ENCODE peak calls at places on chromosome 9, in eight cellular contexts. W is Peyer's patch; Y is choroid plexus epithelial cell; X is fibroblast of the aortic adventitia; D is body of pancreas; C is tibial artery; N is neural progenitor cell; O is CD4-positive, CD25-positive, alpha-beta regulatory T cell. L is an unnamed sample.

GRCh38 chr9:133839822-133840329 is 101.7 kb upstream of the SARDH start:
- DNase-seq in W (no peak), Y (peak), X (no peak), D (no peak), C (no peak), N (peak), O (no peak), L (no peak)

GRCh38 chr9:97561501-97561900 is 60.0 kb downstream of the TMOD1 start:
- DNase-seq in W (no peak), Y (no peak), X (no peak), D (no peak), C (no peak), N (no peak), O (no peak), L (peak)

GRCh38 chr9:131516930-131517329 is 14.1 kb downstream of the UCK1 start:
- DNase-seq in W (no peak), Y (no peak), X (no peak), D (no peak), C (no peak), N (no peak), O (no peak), L (no peak)

GRCh38 chr9:28648723-28649122 is 1075.4 kb upstream of the C9orf72 start:
- DNase-seq in W (no peak), Y (no peak), X (no peak), D (no peak), C (no peak), N (peak), O (no peak), L (no peak)

GRCh38 chr9:18190671-18191374 is 283.1 kb upstream of the ADAMTSL1 start:
- DNase-seq in W (no peak), Y (no peak), X (no peak), D (peak), C (no peak), N (no peak), O (no peak), L (no peak)

GRCh38 chr9:121331549-121331948 is 38.5 kb downstream of the STOM start:
- DNase-seq in W (no peak), Y (no peak), X (no peak), D (no peak), C (no peak), N (no peak), O (no peak), L (no peak)

GRCh38 chr9:81892440-81892839 is 35.8 kb upstream of the SPATA31D4 start:
- DNase-seq in W (no peak), Y (no peak), X (no peak), D (no peak), C (no peak), N (no peak), O (no peak), L (no peak)

GRCh38 chr9:123861086-123861707 is 68.7 kb downstream of the DENND1A start:
- DNase-seq in W (no peak), Y (no peak), X (no peak), D (no peak), C (no peak), N (peak), O (no peak), L (no peak)

GRCh38 chr9:3150030-3150429 is 306.1 kb upstream of the PUM3 start:
- DNase-seq in W (no peak), Y (no peak), X (no peak), D (no peak), C (no peak), N (no peak), O (no peak), L (no peak)

DNA sequence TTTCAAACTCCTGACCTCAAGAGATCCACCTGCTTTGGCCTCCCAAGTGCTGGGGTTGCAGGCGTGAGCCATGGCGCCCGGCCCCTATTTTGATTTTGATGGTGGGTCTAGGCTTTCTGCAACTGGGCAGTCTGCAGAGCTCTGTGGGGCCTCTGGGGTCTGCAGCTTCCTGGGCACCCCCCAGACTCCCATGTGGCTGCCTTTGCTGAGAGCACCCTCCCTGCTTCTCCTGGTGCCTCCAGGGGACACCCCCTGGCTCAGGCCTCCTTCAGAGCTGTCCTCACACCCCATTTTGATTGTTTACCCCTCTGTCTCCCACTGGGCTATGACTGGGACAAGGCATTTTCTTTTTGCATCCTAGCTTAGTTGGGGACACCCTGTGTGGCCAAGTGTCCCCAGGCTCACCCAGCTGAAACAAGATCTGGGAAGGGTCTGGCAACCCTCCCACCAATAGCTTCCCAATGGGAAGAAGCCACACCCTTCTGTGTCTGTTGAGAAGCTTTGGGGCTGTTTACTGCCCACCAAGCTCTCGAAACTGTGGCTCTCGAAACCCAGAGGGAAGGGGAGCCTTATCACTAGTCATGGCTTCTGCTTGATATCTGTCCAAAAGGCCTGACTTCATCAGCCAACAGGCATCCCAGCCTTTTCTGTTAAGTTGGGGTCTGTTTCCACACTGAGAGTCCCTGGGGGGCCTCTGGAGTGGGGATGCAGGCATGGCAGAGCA is 204.4 kb upstream of the IER5L start:
- DNase-seq in W (no peak), Y (no peak), X (peak), D (peak), C (peak), N (no peak), O (no peak), L (no peak)
- H3K4me3 ChIP-seq in W (peak), Y (no peak), X (no peak), D (no peak), C (peak), N (no peak), O (no peak), L (peak)

GRCh38 chr9:136328622-136329041 is 1.3 kb downstream of the GPSM1 start:
- DNase-seq in W (no peak), Y (peak), X (peak), D (no peak), C (no peak), N (peak), O (no peak), L (no peak)
- H3K4me3 ChIP-seq in W (peak), Y (peak), X (peak), D (no peak), C (peak), N (peak), O (no peak), L (peak)

DNA sequence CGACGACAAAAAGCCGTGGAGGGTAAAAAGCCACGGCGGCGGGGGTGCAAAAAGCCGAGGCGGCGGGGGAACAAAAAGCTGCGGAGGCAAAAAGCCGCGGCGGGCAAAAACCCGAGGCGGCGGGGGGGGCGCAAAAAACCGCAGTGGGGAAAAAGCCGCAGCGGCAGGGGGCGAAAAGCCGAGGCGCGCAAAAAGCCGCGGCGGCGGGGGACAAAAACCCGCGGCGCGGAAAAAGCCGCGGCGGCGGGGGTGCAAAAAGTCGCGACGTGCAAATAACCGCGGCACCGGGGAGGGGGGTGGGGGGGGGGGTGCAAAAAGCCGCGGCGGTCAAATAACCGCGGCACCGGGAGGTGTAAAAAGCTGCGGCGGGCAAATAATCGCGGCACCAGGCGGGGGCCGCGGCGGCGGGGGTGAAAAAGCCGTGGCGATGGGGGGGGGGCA is 511.5 kb downstream of the FOXD4L5 start:
- DNase-seq in W (peak), Y (no peak), X (no peak), D (peak), C (no peak), N (no peak), O (no peak), L (peak)
- H3K4me3 ChIP-seq in W (peak), Y (peak), X (peak), D (no peak), C (peak), N (peak), O (no peak), L (no peak)

DNA sequence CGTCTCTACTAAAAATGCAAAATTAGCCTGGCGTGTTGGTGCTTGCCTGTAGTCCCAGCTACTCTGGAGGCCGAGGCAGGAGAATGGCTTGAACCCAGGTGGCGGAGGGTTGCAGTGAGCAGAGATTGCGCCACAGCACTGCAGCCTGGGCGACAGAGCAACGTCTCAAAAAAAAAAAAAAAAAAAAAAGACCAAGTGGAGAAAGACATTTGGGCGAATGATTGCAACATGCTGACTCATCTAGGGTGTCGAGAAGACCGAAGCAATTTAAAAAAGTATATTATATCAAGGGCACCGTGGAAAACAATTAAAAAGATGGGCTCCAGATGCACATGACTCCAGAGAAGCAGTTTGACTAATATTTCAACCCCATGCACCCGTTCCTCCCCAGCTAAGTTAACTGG is 9.2 kb downstream of the KLF4 start:
- DNase-seq in W (no peak), Y (peak), X (peak), D (peak), C (peak), N (no peak), O (no peak), L (peak)
- H3K4me3 ChIP-seq in W (no peak), Y (peak), X (peak), D (no peak), C (no peak), N (no peak), O (no peak), L (no peak)

L was measured in upper lobe of right lung.